ENCODE peak calls at places on chromosomes 2 and 18, in eight cellular contexts. One of them, this sample, is unnamed.

GRCh38 chr2:239898292-239898925 is 126.7 kb downstream of the NDUFA10 start:
- DNase-seq in foreskin fibroblast: no peak
- DNase-seq in CD4-positive, alpha-beta T cell: no peak
- DNase-seq in thoracic aorta: no peak
- DNase-seq in GM10248: no peak
- DNase-seq in H9: peak
- DNase-seq in retinal pigment epithelial cell: no peak
- DNase-seq in hepatocyte: no peak
- DNase-seq in this sample: no peak

GRCh38 chr2:239276813-239277193 is 124.0 kb downstream of the HDAC4 start:
- DNase-seq in CD4-positive, alpha-beta T cell: no peak
- DNase-seq in retinal pigment epithelial cell: no peak
- DNase-seq in GM10248: no peak
- DNase-seq in thoracic aorta: no peak
- DNase-seq in foreskin fibroblast: no peak
- DNase-seq in H9: peak
- DNase-seq in hepatocyte: no peak
- DNase-seq in this sample: no peak

GRCh38 chr18:79496237-79496977 is 100.7 kb downstream of the NFATC1 start:
- DNase-seq in CD4-positive, alpha-beta T cell: no peak
- DNase-seq in GM10248: no peak
- DNase-seq in hepatocyte: no peak
- DNase-seq in thoracic aorta: no peak
- DNase-seq in retinal pigment epithelial cell: no peak
- DNase-seq in H9: no peak
- DNase-seq in foreskin fibroblast: no peak
- DNase-seq in this sample: no peak

GRCh38 chr2:54258171-54258570 is 2.1 kb upstream of the TSPYL6 start:
- DNase-seq in hepatocyte: no peak
- DNase-seq in thoracic aorta: no peak
- DNase-seq in GM10248: no peak
- DNase-seq in CD4-positive, alpha-beta T cell: no peak
- DNase-seq in retinal pigment epithelial cell: no peak
- DNase-seq in H9: no peak
- DNase-seq in foreskin fibroblast: no peak
- DNase-seq in this sample: no peak

GRCh38 chr2:19474128-19474527 is 115.7 kb upstream of the OSR1 start:
- DNase-seq in thoracic aorta: no peak
- DNase-seq in CD4-positive, alpha-beta T cell: peak
- DNase-seq in GM10248: peak
- DNase-seq in foreskin fibroblast: peak
- DNase-seq in retinal pigment epithelial cell: no peak
- DNase-seq in hepatocyte: peak
- DNase-seq in H9: no peak
- DNase-seq in this sample: no peak

GRCh38 chr2:44548221-44549098 is 186.7 kb downstream of the CAMKMT start:
- DNase-seq in hepatocyte: no peak
- DNase-seq in GM10248: no peak
- DNase-seq in thoracic aorta: no peak
- DNase-seq in CD4-positive, alpha-beta T cell: no peak
- DNase-seq in foreskin fibroblast: no peak
- DNase-seq in retinal pigment epithelial cell: no peak
- DNase-seq in H9: no peak
- DNase-seq in this sample: no peak

GRCh38 chr2:152385718-152386117 is 50.7 kb downstream of the FMNL2 start:
- DNase-seq in H9: no peak
- DNase-seq in hepatocyte: no peak
- DNase-seq in retinal pigment epithelial cell: no peak
- DNase-seq in CD4-positive, alpha-beta T cell: no peak
- DNase-seq in thoracic aorta: no peak
- DNase-seq in GM10248: no peak
- DNase-seq in foreskin fibroblast: no peak
- DNase-seq in this sample: no peak

GRCh38 chr2:10267036-10267435 is 35.7 kb upstream of the HPCAL1 start:
- DNase-seq in foreskin fibroblast: no peak
- DNase-seq in GM10248: no peak
- DNase-seq in CD4-positive, alpha-beta T cell: no peak
- DNase-seq in H9: no peak
- DNase-seq in retinal pigment epithelial cell: no peak
- DNase-seq in hepatocyte: no peak
- DNase-seq in thoracic aorta: no peak
- DNase-seq in this sample: no peak

GRCh38 chr2:125516496-125517109 is 1139.4 kb upstream of the GYPC start:
- DNase-seq in retinal pigment epithelial cell: no peak
- DNase-seq in H9: peak
- DNase-seq in thoracic aorta: no peak
- DNase-seq in GM10248: peak
- DNase-seq in CD4-positive, alpha-beta T cell: no peak
- DNase-seq in hepatocyte: peak
- DNase-seq in foreskin fibroblast: no peak
- DNase-seq in this sample: no peak
- TF ChIP-seq CTCF in retinal pigment epithelial cell: peak
- TF ChIP-seq CTCF in H9: peak
- TF ChIP-seq CTCF in thoracic aorta: no peak
- TF ChIP-seq CTCF in GM10248: peak
- TF ChIP-seq CTCF in CD4-positive, alpha-beta T cell: no peak
- TF ChIP-seq CTCF in hepatocyte: peak
- TF ChIP-seq CTCF in foreskin fibroblast: no peak
- TF ChIP-seq CTCF in this sample: peak

DNA sequence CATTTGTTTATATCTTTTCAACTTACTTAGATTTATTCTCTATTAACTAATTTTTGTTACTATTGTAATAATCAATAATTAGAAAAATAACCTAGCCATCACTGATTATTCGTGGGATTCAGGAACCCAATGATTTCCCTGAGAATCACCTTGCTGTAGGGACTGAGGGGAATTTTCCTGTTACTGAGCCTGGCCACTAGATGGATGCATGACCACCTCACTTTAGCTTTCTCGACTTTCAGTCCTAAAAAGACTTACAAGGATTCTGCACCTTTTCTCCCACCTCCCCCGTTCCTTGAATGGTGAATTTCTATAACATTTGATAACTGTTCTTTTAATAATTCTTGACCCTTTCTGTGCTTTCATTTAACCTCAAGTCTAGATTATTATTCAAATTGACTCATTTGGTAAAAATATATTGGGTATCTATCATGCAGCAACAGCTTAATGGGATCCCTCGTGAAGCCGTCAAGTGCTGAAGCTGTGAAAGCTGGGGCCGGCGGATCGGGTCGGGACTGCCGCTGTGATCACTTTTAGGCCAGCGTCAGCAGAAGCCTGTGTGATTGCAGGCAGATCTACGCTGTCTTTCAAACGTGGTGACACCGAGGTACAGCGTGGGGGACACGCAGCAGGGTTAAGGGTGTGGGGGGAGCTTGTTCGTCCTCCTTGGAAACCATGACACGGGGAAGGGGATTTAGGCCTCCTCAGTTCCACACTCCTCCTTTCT is 38.8 kb upstream of the TMEM18 start:
- DNase-seq in retinal pigment epithelial cell: no peak
- DNase-seq in hepatocyte: no peak
- DNase-seq in thoracic aorta: no peak
- DNase-seq in GM10248: no peak
- DNase-seq in foreskin fibroblast: no peak
- DNase-seq in CD4-positive, alpha-beta T cell: no peak
- DNase-seq in H9: no peak
- DNase-seq in this sample: no peak
- TF ChIP-seq CTCF in retinal pigment epithelial cell: peak
- TF ChIP-seq CTCF in hepatocyte: peak
- TF ChIP-seq CTCF in thoracic aorta: no peak
- TF ChIP-seq CTCF in GM10248: peak
- TF ChIP-seq CTCF in foreskin fibroblast: peak
- TF ChIP-seq CTCF in CD4-positive, alpha-beta T cell: no peak
- TF ChIP-seq CTCF in H9: peak
- TF ChIP-seq CTCF in this sample: peak

GRCh38 chr2:132651115-132652099 is 18.6 kb downstream of the LYPD1 start:
- DNase-seq in retinal pigment epithelial cell: no peak
- DNase-seq in foreskin fibroblast: no peak
- DNase-seq in H9: peak
- DNase-seq in CD4-positive, alpha-beta T cell: no peak
- DNase-seq in GM10248: no peak
- DNase-seq in thoracic aorta: no peak
- DNase-seq in hepatocyte: peak
- DNase-seq in this sample: peak
- TF ChIP-seq CTCF in retinal pigment epithelial cell: peak
- TF ChIP-seq CTCF in foreskin fibroblast: peak
- TF ChIP-seq CTCF in H9: peak
- TF ChIP-seq CTCF in CD4-positive, alpha-beta T cell: no peak
- TF ChIP-seq CTCF in GM10248: peak
- TF ChIP-seq CTCF in thoracic aorta: no peak
- TF ChIP-seq CTCF in hepatocyte: peak
- TF ChIP-seq CTCF in this sample: peak

DNA sequence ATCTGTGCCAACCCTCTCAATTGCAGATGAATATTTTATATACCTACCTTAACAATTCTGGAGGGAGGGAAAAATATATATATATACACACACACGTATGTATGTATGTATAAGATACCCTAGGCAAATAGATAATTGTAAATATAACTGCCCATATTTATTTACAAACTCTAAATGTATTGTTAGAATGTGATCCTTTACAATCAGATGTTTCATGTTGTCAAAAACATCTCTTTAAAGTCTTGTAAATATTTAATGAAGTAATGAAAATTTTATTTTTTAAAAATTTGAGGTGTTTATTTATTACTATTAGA is 11.6 kb downstream of the ANKRD12 start:
- DNase-seq in CD4-positive, alpha-beta T cell: no peak
- DNase-seq in thoracic aorta: no peak
- DNase-seq in foreskin fibroblast: no peak
- DNase-seq in H9: no peak
- DNase-seq in hepatocyte: no peak
- DNase-seq in retinal pigment epithelial cell: no peak
- DNase-seq in GM10248: no peak
- DNase-seq in this sample: no peak
- TF ChIP-seq CTCF in CD4-positive, alpha-beta T cell: no peak
- TF ChIP-seq CTCF in thoracic aorta: no peak
- TF ChIP-seq CTCF in foreskin fibroblast: no peak
- TF ChIP-seq CTCF in H9: no peak
- TF ChIP-seq CTCF in hepatocyte: no peak
- TF ChIP-seq CTCF in retinal pigment epithelial cell: no peak
- TF ChIP-seq CTCF in GM10248: no peak
- TF ChIP-seq CTCF in this sample: peak

GRCh38 chr18:78073275-78073674 is 823.6 kb downstream of the GALR1 start:
- DNase-seq in H9: no peak
- DNase-seq in GM10248: no peak
- DNase-seq in retinal pigment epithelial cell: no peak
- DNase-seq in hepatocyte: peak
- DNase-seq in CD4-positive, alpha-beta T cell: no peak
- DNase-seq in thoracic aorta: no peak
- DNase-seq in foreskin fibroblast: no peak
- DNase-seq in this sample: no peak
- TF ChIP-seq CTCF in H9: peak
- TF ChIP-seq CTCF in GM10248: no peak
- TF ChIP-seq CTCF in retinal pigment epithelial cell: no peak
- TF ChIP-seq CTCF in hepatocyte: peak
- TF ChIP-seq CTCF in CD4-positive, alpha-beta T cell: no peak
- TF ChIP-seq CTCF in thoracic aorta: no peak
- TF ChIP-seq CTCF in foreskin fibroblast: no peak
- TF ChIP-seq CTCF in this sample: peak

DNA sequence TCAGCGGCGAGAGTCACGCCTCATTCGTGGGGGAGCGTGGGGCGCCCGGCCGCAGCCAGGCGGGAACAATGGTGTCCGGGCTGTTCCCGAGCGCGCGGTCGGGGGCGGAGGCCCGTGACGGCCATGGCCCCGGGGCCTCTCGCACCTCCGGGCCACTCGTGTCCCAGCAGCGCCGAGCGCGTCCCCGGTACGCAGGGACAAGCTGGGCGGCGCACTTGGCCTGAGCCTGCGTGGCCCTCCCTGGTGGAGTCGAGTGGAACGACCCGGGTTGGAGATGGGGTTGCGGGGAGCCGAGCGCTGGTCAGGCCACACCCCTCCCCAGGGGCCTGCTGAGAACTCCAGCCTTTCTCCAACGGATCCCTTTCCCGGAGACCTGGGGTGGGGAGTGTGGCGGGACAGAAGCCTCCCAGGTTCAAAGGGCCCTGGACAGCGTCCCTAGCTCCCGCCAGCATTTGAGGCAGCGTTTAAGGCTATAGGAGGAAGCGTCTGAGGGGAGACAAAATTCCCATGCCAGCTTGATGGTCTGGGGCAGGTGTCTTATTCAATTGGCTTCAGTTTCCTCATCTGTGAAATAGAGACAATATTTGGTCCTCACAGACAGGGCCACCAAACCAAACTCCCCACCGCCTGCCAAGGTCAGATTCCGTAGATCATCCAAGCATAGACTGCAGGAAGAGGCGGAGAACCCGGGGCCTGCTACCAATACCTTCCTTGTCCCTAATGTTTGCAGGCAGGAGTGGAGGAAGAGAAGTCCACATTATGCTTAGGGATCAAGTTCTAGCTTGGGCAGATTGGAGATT is 545 bp downstream of the CNDP2 start:
- DNase-seq in foreskin fibroblast: peak
- DNase-seq in hepatocyte: peak
- DNase-seq in retinal pigment epithelial cell: no peak
- DNase-seq in thoracic aorta: no peak
- DNase-seq in H9: peak
- DNase-seq in GM10248: no peak
- DNase-seq in CD4-positive, alpha-beta T cell: peak
- DNase-seq in this sample: peak
- TF ChIP-seq CTCF in foreskin fibroblast: no peak
- TF ChIP-seq CTCF in hepatocyte: no peak
- TF ChIP-seq CTCF in retinal pigment epithelial cell: no peak
- TF ChIP-seq CTCF in thoracic aorta: peak
- TF ChIP-seq CTCF in H9: peak
- TF ChIP-seq CTCF in GM10248: no peak
- TF ChIP-seq CTCF in CD4-positive, alpha-beta T cell: no peak
- TF ChIP-seq CTCF in this sample: peak

This sample was measured in neural crest cell.